ENCODE peak calls at places on chromosomes 3 and 15, in seven cellular contexts. V, Z, N, P, M, H and E are unnamed samples.

GRCh38 chr15:22863356-22863755 is 24.9 kb downstream of the NIPA2 start:
- DNase-seq in V (no peak), Z (no peak), N (no peak), P (no peak), M (no peak), H (no peak), E (no peak)

GRCh38 chr3:141184430-141184829 is 47.2 kb upstream of the PXYLP1 start:
- DNase-seq in V (no peak), Z (no peak), N (no peak), P (no peak), M (no peak), H (no peak), E (no peak)

GRCh38 chr15:89130194-89130593 is 41.9 kb downstream of the ABHD2 start:
- DNase-seq in V (no peak), Z (no peak), N (no peak), P (no peak), M (no peak), H (no peak), E (no peak)

GRCh38 chr15:41928637-41929620 is 35.1 kb upstream of the SPTBN5 start:
- DNase-seq in V (no peak), Z (no peak), N (peak), P (no peak), M (no peak), H (no peak), E (no peak)

GRCh38 chr3:129001101-129001816 is at the start of gene EFCC1:
- DNase-seq in V (no peak), Z (no peak), N (no peak), P (peak), M (no peak), H (peak), E (no peak)

GRCh38 chr3:133845127-133845526 is 39.5 kb downstream of the SRPRB start:
- DNase-seq in V (no peak), Z (no peak), N (no peak), P (peak), M (no peak), H (no peak), E (no peak)

GRCh38 chr15:58229297-58229768 is 91.2 kb downstream of the AQP9 start:
- DNase-seq in V (no peak), Z (no peak), N (no peak), P (no peak), M (no peak), H (no peak), E (no peak)

GRCh38 chr3:28916713-28917499 is 364.0 kb upstream of the RBMS3 start:
- DNase-seq in V (peak), Z (peak), N (peak), P (peak), M (peak), H (peak), E (peak)

GRCh38 chr3:48435774-48436476 is 4.0 kb downstream of the CCDC51 start:
- DNase-seq in V (peak), Z (peak), N (peak), P (peak), M (peak), H (peak), E (peak)

GRCh38 chr15:62656071-62656470 is 386.5 kb upstream of the TPM1 start:
- DNase-seq in V (no peak), Z (no peak), N (no peak), P (no peak), M (no peak), H (no peak), E (no peak)

GRCh38 chr3:142115927-142116668 is 33.2 kb downstream of the TFDP2 start:
- DNase-seq in V (no peak), Z (peak), N (no peak), P (no peak), M (no peak), H (no peak), E (no peak)

GRCh38 chr3:133745981-133746721 is at the start of gene TF:
- DNase-seq in V (no peak), Z (no peak), N (no peak), P (no peak), M (no peak), H (no peak), E (no peak)

GRCh38 chr15:90420488-90420850 is 32.4 kb downstream of the IQGAP1 start:
- DNase-seq in V (no peak), Z (no peak), N (no peak), P (no peak), M (no peak), H (no peak), E (no peak)
- H3K4me3 ChIP-seq in V (no peak), Z (no peak), N (no peak), P (no peak), M (peak), H (no peak), E (no peak)

GRCh38 chr3:193870376-193871092 is 265.4 kb upstream of the HES1 start:
- DNase-seq in V (no peak), Z (no peak), N (no peak), P (no peak), M (no peak), H (no peak), E (no peak)
- H3K4me3 ChIP-seq in V (no peak), Z (no peak), N (no peak), P (no peak), M (no peak), H (no peak), E (no peak)

GRCh38 chr3:170062068-170062467 is 24.3 kb downstream of the GPR160 start:
- DNase-seq in V (no peak), Z (no peak), N (no peak), P (no peak), M (no peak), H (no peak), E (no peak)
- H3K4me3 ChIP-seq in V (no peak), Z (no peak), N (no peak), P (no peak), M (no peak), H (no peak), E (no peak)

DNA sequence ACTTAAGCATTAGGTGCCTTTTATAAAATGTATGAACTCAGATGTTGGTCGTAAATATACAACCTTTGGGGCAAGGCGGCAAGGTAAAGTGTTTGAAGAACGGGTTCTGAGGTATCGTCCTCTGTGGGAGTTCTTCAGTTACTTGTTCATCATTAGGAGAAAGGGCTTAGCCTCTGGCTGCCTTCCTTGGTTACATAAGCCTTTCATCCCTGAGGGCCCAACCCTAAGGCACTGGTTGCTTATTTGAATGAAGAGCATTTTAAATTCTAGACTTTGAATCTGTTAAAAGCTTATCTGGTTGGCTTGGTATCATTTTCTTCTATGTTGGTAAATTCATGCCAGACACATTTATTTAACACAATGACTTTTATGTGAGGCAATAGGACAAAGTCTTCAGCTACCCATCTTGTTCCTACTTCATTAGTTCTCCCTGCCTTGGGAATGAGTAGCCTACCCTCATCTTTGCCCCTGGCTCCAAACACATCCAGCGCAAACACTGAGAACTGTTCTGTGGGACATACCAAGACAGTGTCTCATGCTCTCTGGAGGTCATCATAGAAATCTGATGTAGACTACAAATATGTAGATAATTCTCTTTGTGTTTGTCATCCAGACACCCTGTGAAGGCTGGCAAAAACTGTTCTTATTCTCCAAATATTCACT is 12.4 kb upstream of the CCDC80 start:
- DNase-seq in V (peak), Z (no peak), N (no peak), P (peak), M (peak), H (no peak), E (no peak)
- H3K4me3 ChIP-seq in V (no peak), Z (no peak), N (no peak), P (no peak), M (no peak), H (no peak), E (no peak)

DNA sequence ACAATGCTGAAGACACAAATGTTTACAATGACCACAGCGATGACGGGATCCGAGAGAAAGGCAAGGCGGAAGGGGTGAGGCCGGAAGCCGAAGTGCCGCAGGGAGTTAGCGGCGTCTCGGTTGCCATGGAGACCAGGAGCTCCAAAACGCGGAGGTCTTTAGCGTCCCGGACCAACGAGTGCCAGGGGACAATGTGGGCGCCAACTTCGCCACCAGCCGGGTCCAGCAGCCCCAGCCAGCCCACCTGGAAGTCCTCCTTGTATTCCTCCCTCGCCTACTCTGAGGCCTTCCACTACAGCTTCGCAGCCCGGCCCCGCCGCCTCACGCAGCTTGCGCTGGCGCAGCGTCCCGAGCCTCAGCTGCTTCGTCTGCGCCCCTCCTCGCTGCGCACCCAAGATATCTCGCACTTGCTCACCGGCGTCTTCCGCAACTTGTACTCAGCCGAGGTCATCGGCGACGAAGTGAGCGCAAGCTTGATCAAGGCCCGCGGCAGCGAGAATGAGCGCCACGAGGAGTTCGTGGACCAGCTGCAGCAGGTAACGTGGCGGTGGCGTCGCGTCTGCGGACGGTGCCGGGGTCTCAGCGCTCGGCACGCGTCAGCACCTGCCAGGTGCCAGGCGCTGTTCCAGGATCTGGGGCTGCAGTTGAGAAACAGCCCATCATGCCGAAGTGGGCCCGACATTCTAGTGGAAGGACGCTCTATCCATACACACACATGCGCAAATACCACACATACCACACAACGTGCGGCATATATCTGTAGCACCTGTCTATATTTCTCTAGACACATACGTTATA is at the start of gene DLEC1:
- DNase-seq in V (peak), Z (peak), N (peak), P (peak), M (no peak), H (peak), E (peak)
- H3K4me3 ChIP-seq in V (peak), Z (peak), N (peak), P (peak), M (peak), H (peak), E (peak)

DNA sequence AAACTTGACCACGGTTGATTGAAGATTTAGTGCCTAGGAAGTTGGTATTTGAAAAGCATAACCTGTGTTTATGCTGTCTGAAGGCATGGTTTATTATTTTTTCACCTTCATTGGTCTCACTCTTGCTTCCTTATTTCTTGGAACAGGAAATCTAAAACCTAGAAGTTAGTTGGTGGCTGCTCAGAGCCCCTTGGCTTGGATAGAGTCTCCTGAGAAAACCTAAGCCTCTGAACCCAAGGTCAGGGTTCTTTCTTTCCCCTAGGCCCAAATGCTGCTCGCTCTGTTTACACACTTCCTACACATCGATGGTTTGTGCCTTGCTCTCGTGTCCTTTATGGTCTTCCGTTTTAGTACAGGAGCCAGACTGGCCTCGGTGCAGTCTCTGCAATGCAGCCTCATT is 82.2 kb downstream of the TRAK1 start:
- DNase-seq in V (no peak), Z (no peak), N (no peak), P (no peak), M (no peak), H (no peak), E (no peak)
- H3K4me3 ChIP-seq in V (no peak), Z (no peak), N (no peak), P (no peak), M (no peak), H (no peak), E (no peak)

GRCh38 chr3:40523781-40524180 is 979 bp upstream of the ZNF621 start:
- DNase-seq in V (no peak), Z (peak), N (no peak), P (no peak), M (no peak), H (no peak), E (no peak)
- H3K4me3 ChIP-seq in V (no peak), Z (no peak), N (no peak), P (no peak), M (no peak), H (no peak), E (no peak)

GRCh38 chr15:73740152-73741048 is 12.8 kb downstream of the INSYN1 start:
- DNase-seq in V (no peak), Z (no peak), N (no peak), P (no peak), M (no peak), H (no peak), E (no peak)
- H3K4me3 ChIP-seq in V (no peak), Z (no peak), N (no peak), P (no peak), M (no peak), H (no peak), E (no peak)